ENCODE peak calls at places on chromosomes 5 and 9, in six cellular contexts. V, C, J, T, F and K are unnamed samples.

GRCh38 chr5:2163457-2163856 is 280.7 kb upstream of the IRX4 start:
- DNase-seq in V (no peak), C (no peak), J (no peak), T (no peak), F (no peak), K (no peak)

GRCh38 chr5:67283275-67283987 is 86.8 kb upstream of the CD180 start:
- DNase-seq in V (no peak), C (no peak), J (no peak), T (no peak), F (no peak), K (no peak)

GRCh38 chr9:19231126-19232035 is 888 bp downstream of the DENND4C start:
- DNase-seq in V (peak; percentile 30), C (peak; percentile 37), J (no peak), T (peak; percentile 70), F (no peak), K (peak; percentile 58)

GRCh38 chr5:144275329-144275728 is 104.7 kb downstream of the KCTD16 start:
- DNase-seq in V (no peak), C (no peak), J (no peak), T (no peak), F (no peak), K (no peak)

GRCh38 chr5:73918791-73919221 is 292.8 kb downstream of the ARHGEF28 start:
- DNase-seq in V (no peak), C (no peak), J (no peak), T (no peak), F (peak; percentile 22), K (no peak)

GRCh38 chr9:107488400-107489143 is 997 bp downstream of the KLF4 start:
- DNase-seq in V (peak; percentile 63), C (peak; percentile 24), J (peak; percentile 19), T (peak; percentile 86), F (peak; percentile 56), K (peak; percentile 49)

GRCh38 chr5:56827043-56827442 is 11.7 kb downstream of the MAP3K1 start:
- DNase-seq in V (peak; percentile 51), C (no peak), J (no peak), T (no peak), F (no peak), K (peak; percentile 42)

GRCh38 chr5:62371409-62371808 is 32.3 kb downstream of the DIMT1 start:
- DNase-seq in V (no peak), C (no peak), J (no peak), T (no peak), F (no peak), K (no peak)

GRCh38 chr5:134176523-134177196 is at the start of gene SKP1:
- DNase-seq in V (peak; percentile 90), C (peak; percentile 92), J (peak; percentile 46), T (peak; percentile 88), F (peak; percentile 84), K (peak; percentile 87)

GRCh38 chr5:128876848-128877387 is 88.4 kb upstream of the SLC27A6 start:
- DNase-seq in V (peak; percentile 63), C (no peak), J (no peak), T (no peak), F (no peak), K (no peak)

GRCh38 chr5:532521-533242 is 8.4 kb upstream of the SLC9A3 start:
- DNase-seq in V (peak; percentile 23), C (no peak), J (no peak), T (peak; percentile 36), F (no peak), K (no peak)

GRCh38 chr9:119282476-119283117 is 86.6 kb downstream of the BRINP1 start:
- DNase-seq in V (no peak), C (no peak), J (no peak), T (no peak), F (no peak), K (no peak)

GRCh38 chr5:17079562-17079961 is 137.9 kb upstream of the BASP1 start:
- DNase-seq in V (no peak), C (no peak), J (no peak), T (no peak), F (peak; percentile 66), K (no peak)

GRCh38 chr5:140569197-140569596 is 4.6 kb downstream of the SLC35A4 start:
- DNase-seq in V (no peak), C (no peak), J (no peak), T (no peak), F (no peak), K (no peak)